ENCODE peak calls at places on chromosomes 4 and X, in ten cellular contexts. Y, Q, F, L, B, X, R, P, E and V are unnamed samples.

GRCh38 chrX:155966876-155967275 is 30.6 kb upstream of the IL9R start:
- DNase-seq in E (no peak), L (peak), Q (peak), R (no peak), F (no peak), B (no peak), X (peak), P (peak), Y (no peak), V (no peak)

GRCh38 chr4:147207941-147208340 is 262.3 kb upstream of the TTC29 start:
- DNase-seq in Q (no peak), L (no peak), B (no peak), P (no peak), E (no peak), F (no peak), X (no peak), Y (no peak), R (no peak), V (no peak)

GRCh38 chrX:129779747-129780146 is at the start of gene SASH3:
- DNase-seq in F (peak), L (no peak), X (no peak), E (peak), Q (no peak), B (no peak), R (no peak), Y (no peak), P (no peak), V (no peak)

GRCh38 chr4:139857021-139857420 is 191.4 kb downstream of the MGST2 start:
- DNase-seq in P (peak), E (no peak), F (no peak), Y (no peak), B (no peak), X (no peak), L (peak), R (no peak), Q (no peak), V (no peak)

GRCh38 chr4:111400736-111401135 is 744.5 kb upstream of the FAM241A start:
- DNase-seq in B (no peak), P (peak), E (no peak), Q (no peak), R (peak), X (no peak), Y (no peak), L (no peak), F (no peak), V (no peak)

GRCh38 chr4:114087596-114088230 is 108.3 kb upstream of the ARSJ start:
- DNase-seq in Q (peak), F (no peak), B (no peak), L (peak), E (no peak), X (no peak), R (no peak), P (peak), Y (no peak), V (no peak)

GRCh38 chrX:12567857-12568256 is 223.4 kb upstream of the PRPS2 start:
- DNase-seq in P (peak), L (peak), E (no peak), X (no peak), Q (no peak), F (no peak), Y (no peak), B (no peak), R (no peak), V (no peak)

GRCh38 chr4:54659213-54660144 is 1.7 kb downstream of the KIT start:
- DNase-seq in L (peak), F (no peak), X (no peak), P (peak), Y (no peak), R (no peak), E (no peak), B (no peak), Q (peak), V (no peak)

GRCh38 chr4:10102981-10103330 is 13.6 kb downstream of the WDR1 start:
- DNase-seq in L (no peak), E (no peak), F (no peak), Y (no peak), Q (no peak), P (no peak), B (no peak), X (no peak), R (no peak), V (no peak)

GRCh38 chr4:10457255-10457801 is at the start of gene ZNF518B:
- DNase-seq in B (no peak), F (peak), E (peak), Q (no peak), P (peak), Y (no peak), X (peak), R (peak), L (peak), V (no peak)

GRCh38 chr4:161803171-161803570 is 360.6 kb downstream of the FSTL5 start:
- DNase-seq in B (no peak), R (no peak), E (no peak), P (no peak), Y (no peak), F (no peak), X (no peak), L (no peak), Q (no peak), V (no peak)

GRCh38 chr4:16897991-16898827 is at the start of gene LDB2:
- DNase-seq in R (no peak), Q (no peak), E (no peak), L (peak), P (peak), X (no peak), B (no peak), Y (no peak), F (peak), V (no peak)

GRCh38 chr4:47104986-47105385 is 73.6 kb downstream of the GABRB1 start:
- DNase-seq in X (no peak), B (no peak), Y (no peak), R (no peak), Q (no peak), L (no peak), P (no peak), F (no peak), E (no peak), V (no peak)

GRCh38 chrX:54419559-54420302 is 20.5 kb upstream of the TSR2 start:
- DNase-seq in R (no peak), B (no peak), E (no peak), Q (no peak), L (no peak), X (no peak), Y (no peak), P (no peak), F (no peak), V (no peak)

GRCh38 chr4:181822005-181822375 is 421.2 kb upstream of the TENM3 start:
- DNase-seq in Y (no peak), Q (no peak), F (peak), R (peak), B (no peak), L (no peak), E (no peak), P (peak), X (no peak), V (no peak)

GRCh38 chrX:63889001-63889400 is 104.0 kb upstream of the ARHGEF9 start:
- DNase-seq in X (no peak), F (no peak), R (peak), L (no peak), Q (no peak), Y (peak), P (peak), B (no peak), E (no peak), V (no peak)

GRCh38 chr4:152696764-152697250 is 17.0 kb upstream of the TMEM154 start:
- DNase-seq in R (peak), F (no peak), X (peak), Y (no peak), L (no peak), P (peak), E (peak), B (no peak), Q (no peak), V (no peak)

GRCh38 chrX:150155396-150156048 is 207.6 kb upstream of the MAMLD1 start:
- DNase-seq in Q (peak), F (no peak), Y (no peak), E (no peak), R (peak), L (peak), P (peak), X (no peak), B (no peak), V (no peak)

GRCh38 chr4:97105716-97106115 is 1037.6 kb downstream of the STPG2 start:
- DNase-seq in E (no peak), L (no peak), P (no peak), R (no peak), Q (no peak), Y (no peak), B (no peak), F (no peak), X (no peak), V (no peak)

GRCh38 chr4:288891-289290 is 16.4 kb downstream of the ZNF732 start:
- DNase-seq in Y (no peak), R (peak), X (no peak), L (peak), P (peak), Q (no peak), F (no peak), B (no peak), E (no peak), V (no peak)

GRCh38 chr4:123986268-123986798 is 589.7 kb downstream of the SPRY1 start:
- DNase-seq in B (no peak), X (no peak), R (peak), E (no peak), Q (peak), L (peak), F (no peak), P (peak), Y (no peak), V (no peak)

GRCh38 chr4:84726356-84726755 is 143.4 kb downstream of the CDS1 start:
- DNase-seq in F (no peak), Q (no peak), P (no peak), B (no peak), X (no peak), L (no peak), E (no peak), Y (no peak), R (no peak), V (no peak)

GRCh38 chr4:142815834-142816233 is 30.3 kb downstream of the INPP4B start:
- DNase-seq in B (no peak), R (peak), X (no peak), P (peak), E (no peak), Q (no peak), F (no peak), Y (no peak), L (no peak), V (no peak)

GRCh38 chrX:46653482-46653881 is 79.9 kb downstream of the CHST7 start:
- DNase-seq in F (no peak), Y (no peak), X (no peak), P (no peak), B (no peak), L (peak), Q (peak), E (no peak), R (no peak), V (no peak)

GRCh38 chr4:38283724-38284123 is 323.5 kb downstream of the PTTG2 start:
- DNase-seq in R (no peak), X (no peak), E (no peak), P (no peak), Y (no peak), Q (no peak), L (no peak), B (no peak), F (no peak), V (no peak)

GRCh38 chr4:37188100-37188499 is 56.4 kb upstream of the NWD2 start:
- DNase-seq in F (no peak), Q (peak), X (no peak), R (no peak), B (peak), L (no peak), P (no peak), Y (no peak), E (no peak), V (no peak)

GRCh38 chr4:188400456-188400855 is 261.2 kb downstream of the TRIML1 start:
- DNase-seq in P (peak), B (no peak), R (peak), E (no peak), Y (no peak), X (no peak), Q (no peak), F (no peak), L (no peak), V (no peak)

GRCh38 chrX:16946971-16947562 is 609 bp downstream of the REPS2 start:
- DNase-seq in X (no peak), Q (no peak), E (peak), F (peak), L (no peak), R (no peak), Y (no peak), P (no peak), B (no peak), V (no peak)

GRCh38 chr4:10960386-10960785 is 275.8 kb upstream of the CLNK start:
- DNase-seq in Y (no peak), Q (no peak), E (no peak), F (no peak), X (no peak), B (no peak), P (no peak), L (no peak), R (no peak), V (no peak)

GRCh38 chrX:20265221-20265725 is 1.4 kb downstream of the RPS6KA3 start:
- DNase-seq in E (peak), Q (peak), L (peak), F (peak), B (no peak), R (peak), X (peak), P (peak), Y (no peak), V (no peak)

GRCh38 chr4:7157666-7158065 is 34.7 kb upstream of the SORCS2 start:
- DNase-seq in Q (no peak), L (no peak), Y (no peak), E (no peak), P (no peak), B (no peak), R (no peak), X (no peak), F (peak), V (no peak)

GRCh38 chrX:10507181-10507580 is 113.2 kb downstream of the MID1 start:
- DNase-seq in P (peak), X (no peak), Y (no peak), Q (no peak), E (no peak), B (no peak), L (peak), R (peak), F (no peak), V (no peak)

GRCh38 chrX:69603566-69604194 is 12.2 kb upstream of the EDA start:
- DNase-seq in R (no peak), Y (no peak), X (no peak), L (no peak), Q (no peak), F (no peak), P (peak), E (no peak), B (no peak), V (no peak)